ENCODE peak calls at places on chromosomes 13 and 19, in six cellular contexts. J is stimulated activated CD8-positive, alpha-beta memory T cell treated with anti-CD3 and anti-CD28 coated beads, Interleukin-4, amount 100 ng/mL, for 24 hours; M is activated CD8-positive, alpha-beta T cell treated with anti-CD3 and anti-CD28 coated beads, Interleukin-2, amount 10 ng/mL, durations not matched to agents 7 days and 5 days; F is central memory CD4-positive, alpha-beta T cell; E is osteocyte; T is activated T-cell treated with anti-CD3 and anti-CD28 coated beads for 1 hour. B is an unnamed sample.
A peak's percentile ranks its signal among the peaks of the same experiment; 100 is the strongest.

GRCh38 chr13:103403148-103403740 is 337.0 kb upstream of the SLC10A2 start:
- DNase-seq in J (no peak), M (no peak), F (no peak), E (no peak), T (no peak), B (no peak)

GRCh38 chr13:98372886-98373285 is 195.8 kb upstream of the RNF113B start:
- DNase-seq in J (no peak), M (no peak), F (no peak), E (no peak), T (no peak), B (no peak)

GRCh38 chr13:32314271-32314967 is 744 bp downstream of the ZAR1L start:
- DNase-seq in J (no peak), M (no peak), F (no peak), E (no peak), T (no peak), B (no peak)

GRCh38 chr19:39430675-39431593 is 4.8 kb downstream of the RPS16 start:
- DNase-seq in J (no peak), M (peak; percentile 45), F (peak; percentile 88), E (no peak), T (no peak), B (no peak)

GRCh38 chr13:24727731-24728601 is 36.0 kb upstream of the RNF17 start:
- DNase-seq in J (peak; percentile 41), M (peak; percentile 81), F (peak; percentile 76), E (peak; percentile 84), T (peak; percentile 54), B (no peak)

GRCh38 chr13:43346427-43346826 is 323.0 kb downstream of the DNAJC15 start:
- DNase-seq in J (no peak), M (no peak), F (no peak), E (no peak), T (no peak), B (no peak)

GRCh38 chr19:33686246-33686645 is 64.5 kb downstream of the CHST8 start:
- DNase-seq in J (no peak), M (no peak), F (no peak), E (no peak), T (no peak), B (no peak)

GRCh38 chr19:23800281-23800680 is 41.6 kb upstream of the ZNF681 start:
- DNase-seq in J (no peak), M (no peak), F (no peak), E (no peak), T (no peak), B (no peak)

GRCh38 chr13:48110132-48110868 is 15.4 kb upstream of the MED4 start:
- DNase-seq in J (no peak), M (no peak), F (no peak), E (no peak), T (no peak), B (no peak)

GRCh38 chr19:16062789-16063188 is 13.5 kb upstream of the TPM4 start:
- DNase-seq in J (no peak), M (peak; percentile 75), F (peak; percentile 60), E (no peak), T (peak; percentile 62), B (no peak)

GRCh38 chr19:18070181-18070580 is 16.6 kb downstream of the IL12RB1 start:
- DNase-seq in J (no peak), M (no peak), F (no peak), E (no peak), T (no peak), B (no peak)

GRCh38 chr13:77028202-77028601 is 1.2 kb upstream of the FBXL3 start:
- DNase-seq in J (no peak), M (no peak), F (no peak), E (no peak), T (no peak), B (no peak)

GRCh38 chr13:76522083-76522755 is 364.0 kb downstream of the KCTD12 start:
- DNase-seq in J (no peak), M (no peak), F (no peak), E (no peak), T (no peak), B (no peak)

GRCh38 chr13:30805603-30806011 is 70.3 kb downstream of the ALOX5AP start:
- DNase-seq in J (no peak), M (no peak), F (no peak), E (peak; percentile 89), T (no peak), B (no peak)

GRCh38 chr19:7373862-7374261 is 25.1 kb downstream of the ARHGEF18 start:
- DNase-seq in J (no peak), M (no peak), F (no peak), E (no peak), T (no peak), B (no peak)

GRCh38 chr13:38514575-38514974 is 164.9 kb downstream of the UFM1 start:
- DNase-seq in J (no peak), M (no peak), F (no peak), E (no peak), T (no peak), B (no peak)

GRCh38 chr19:40221858-40222619 is 3.9 kb upstream of the TTC9B start:
- DNase-seq in J (peak; percentile 57), M (peak; percentile 82), F (peak; percentile 79), E (peak; percentile 93), T (peak; percentile 64), B (no peak)

GRCh38 chr13:90197722-90198121 is 1149.8 kb upstream of the MIR17HG start:
- DNase-seq in J (no peak), M (no peak), F (no peak), E (no peak), T (no peak), B (no peak)

GRCh38 chr13:51614350-51614786 is 30.1 kb downstream of the WDFY2 start:
- DNase-seq in J (peak; percentile 4), M (peak; percentile 69), F (peak; percentile 60), E (no peak), T (peak; percentile 20), B (no peak)

GRCh38 chr19:55350620-55351315 is 3.8 kb downstream of the COX6B2 start:
- DNase-seq in J (no peak), M (no peak), F (no peak), E (no peak), T (no peak), B (no peak)